ENCODE peak calls at places on chromosomes 3 and 15, in eight cellular contexts. V is left cardiac atrium; I is HTR-8/SVneo; C is endodermal cell; G is NAMALWA; U is choroid plexus epithelial cell; L is stimulated activated naive CD8-positive, alpha-beta T cell treated with anti-CD3 and anti-CD28 coated beads, Interleukin-15, amount 100 ng/mL, for 72 hours; F is activated T-cell treated with anti-CD3 and anti-CD28 coated beads, Interleukin-2, amount 50 U/mL, for 1 hour. S is an unnamed sample.

GRCh38 chr3:139629033-139629432 is 48.7 kb downstream of the NMNAT3 start:
- DNase-seq in C (peak; percentile 79), I (peak; percentile 15), U (peak; percentile 21), V (no peak), F (no peak), L (peak; percentile 34), G (peak; percentile 61), S (peak; percentile 34)

GRCh38 chr15:70802629-70803028 is 39.3 kb upstream of the UACA start:
- DNase-seq in G (no peak), F (no peak), U (peak; percentile 27), V (no peak), L (no peak), I (no peak), C (no peak), S (no peak)

GRCh38 chr3:32593903-32594525 is 23.4 kb upstream of the DYNC1LI1 start:
- DNase-seq in F (no peak), G (no peak), U (peak; percentile 56), V (no peak), L (no peak), C (no peak), I (no peak), S (no peak)

GRCh38 chr3:152621967-152622812 is 212.7 kb upstream of the P2RY1 start:
- DNase-seq in L (no peak), F (no peak), V (no peak), G (no peak), C (no peak), I (no peak), U (no peak), S (no peak)

GRCh38 chr3:119790369-119790768 is 8.5 kb downstream of the NR1I2 start:
- DNase-seq in G (no peak), C (no peak), F (no peak), L (no peak), V (no peak), U (no peak), I (no peak), S (no peak)

GRCh38 chr15:90531147-90531546 is 1.4 kb downstream of the CRTC3 start:
- DNase-seq in V (no peak), G (no peak), I (no peak), U (no peak), C (peak; percentile 19), F (no peak), L (no peak), S (peak; percentile 13)

GRCh38 chr3:179750720-179751328 is 98.0 kb downstream of the USP13 start:
- DNase-seq in I (no peak), V (no peak), C (no peak), F (no peak), U (peak; percentile 60), G (peak; percentile 61), L (no peak), S (peak; percentile 40)

GRCh38 chr3:125014570-125015179 is 41.1 kb downstream of the HEG1 start:
- DNase-seq in G (no peak), U (no peak), F (no peak), C (no peak), L (no peak), V (no peak), I (no peak), S (no peak)

GRCh38 chr15:85443593-85444328 is 63.4 kb downstream of the AKAP13 start:
- DNase-seq in L (peak; percentile 58), V (no peak), I (peak; percentile 21), U (peak; percentile 70), G (peak; percentile 79), F (no peak), C (peak; percentile 44), S (peak; percentile 9)

GRCh38 chr3:73028803-73029202 is 32.2 kb downstream of the PPP4R2 start:
- DNase-seq in G (no peak), I (no peak), V (no peak), U (no peak), F (no peak), L (no peak), C (no peak), S (no peak)

GRCh38 chr3:10551821-10552630 is 46.6 kb upstream of the ATP2B2 start:
- DNase-seq in F (peak; percentile 75), L (peak; percentile 84), U (no peak), V (peak; percentile 52), C (peak; percentile 51), I (peak; percentile 77), G (no peak), S (peak; percentile 86)

GRCh38 chr3:12461097-12461649 is 23.1 kb upstream of the TSEN2 start:
- DNase-seq in U (no peak), V (no peak), G (no peak), L (no peak), F (no peak), C (no peak), I (no peak), S (no peak)

GRCh38 chr3:190671658-190672057 is 157.8 kb downstream of the IL1RAP start:
- DNase-seq in G (no peak), C (no peak), I (peak; percentile 7), V (no peak), L (no peak), F (no peak), U (peak; percentile 45), S (no peak)

GRCh38 chr3:124486324-124486723 is 243.9 kb upstream of the UMPS start:
- DNase-seq in L (no peak), F (no peak), G (no peak), V (no peak), U (peak; percentile 2), I (no peak), C (no peak), S (no peak)

GRCh38 chr15:96343529-96344072 is 13.1 kb downstream of the NR2F2 start:
- DNase-seq in I (no peak), F (no peak), V (no peak), U (peak; percentile 56), C (peak; percentile 76), L (no peak), G (no peak), S (no peak)

GRCh38 chr3:115999598-115999997 is 376.3 kb downstream of the GAP43 start:
- DNase-seq in V (no peak), L (no peak), C (peak; percentile 79), U (peak; percentile 45), G (no peak), I (no peak), F (no peak), S (no peak)

GRCh38 chr15:65991721-65992472 is 122.6 kb downstream of the RAB11A start:
- DNase-seq in U (no peak), G (no peak), L (no peak), I (no peak), C (no peak), V (no peak), F (no peak), S (no peak)

GRCh38 chr15:41778503-41778902 is 4.2 kb downstream of the MAPKBP1 start:
- DNase-seq in G (no peak), U (no peak), L (no peak), C (no peak), I (no peak), F (no peak), V (no peak), S (no peak)

GRCh38 chr3:61649381-61650170 is 88.2 kb downstream of the PTPRG start:
- DNase-seq in V (no peak), I (no peak), F (no peak), U (no peak), C (no peak), L (no peak), G (no peak), S (no peak)

GRCh38 chr3:15510493-15510892 is 11.0 kb downstream of the COLQ start:
- DNase-seq in G (no peak), L (no peak), C (no peak), U (no peak), F (no peak), I (no peak), V (no peak), S (no peak)

GRCh38 chr15:31275331-31276262 is 51.0 kb upstream of the KLF13 start:
- DNase-seq in U (no peak), L (peak; percentile 3), F (no peak), V (no peak), G (no peak), C (no peak), I (no peak), S (no peak)

GRCh38 chr15:51878446-51879386 is 49.3 kb downstream of the TMOD3 start:
- DNase-seq in L (no peak), V (no peak), I (no peak), F (no peak), U (peak; percentile 93), G (no peak), C (no peak), S (peak; percentile 84)

GRCh38 chr15:48643776-48644497 is 1.6 kb downstream of the FBN1 start:
- DNase-seq in U (no peak), C (no peak), I (no peak), L (no peak), G (no peak), F (no peak), V (no peak), S (peak; percentile 44)

GRCh38 chr3:126129408-126129891 is 45.5 kb upstream of the SLC41A3 start:
- DNase-seq in L (no peak), F (peak; percentile 14), C (peak; percentile 38), V (peak; percentile 55), G (no peak), I (no peak), U (peak; percentile 16), S (no peak)

GRCh38 chr15:90421527-90421926 is 33.5 kb downstream of the IQGAP1 start:
- DNase-seq in F (no peak), C (no peak), V (no peak), I (no peak), U (peak; percentile 44), L (no peak), G (no peak), S (no peak)

GRCh38 chr3:195755391-195755790 is 34.6 kb downstream of the MUC20 start:
- DNase-seq in C (no peak), G (no peak), U (peak; percentile 48), F (no peak), I (no peak), L (no peak), V (no peak), S (no peak)

GRCh38 chr3:178475062-178475461 is 61.2 kb upstream of the KCNMB2 start:
- DNase-seq in C (no peak), V (no peak), U (no peak), I (no peak), G (no peak), F (no peak), L (no peak), S (peak; percentile 8)

GRCh38 chr3:171569571-171570132 is 109.4 kb upstream of the TNIK start:
- DNase-seq in F (no peak), V (no peak), G (peak; percentile 28), U (no peak), I (no peak), L (no peak), C (no peak), S (peak; percentile 9)

GRCh38 chr3:139173372-139174108 is 128.8 kb upstream of the PRR23C start:
- DNase-seq in L (no peak), V (no peak), G (no peak), I (no peak), U (peak; percentile 45), F (no peak), C (no peak), S (peak; percentile 48)

GRCh38 chr3:62727576-62727975 is 147.6 kb downstream of the CADPS start:
- DNase-seq in F (no peak), I (no peak), L (no peak), C (no peak), V (no peak), G (no peak), U (peak; percentile 2), S (no peak)

GRCh38 chr3:192917258-192917507 is 473 bp downstream of the MB21D2 start:
- DNase-seq in G (no peak), I (no peak), L (peak; percentile 28), C (no peak), V (no peak), F (no peak), U (no peak), S (no peak)

GRCh38 chr3:3798641-3799113 is 554 bp upstream of the LRRN1 start:
- DNase-seq in F (peak; percentile 43), L (peak; percentile 73), C (peak; percentile 83), I (no peak), G (no peak), U (no peak), V (no peak), S (no peak)

GRCh38 chr15:100206643-100207042 is 135.1 kb downstream of the ADAMTS17 start:
- DNase-seq in F (no peak), U (no peak), L (no peak), C (no peak), G (no peak), I (no peak), V (no peak), S (no peak)

S was measured in OCI-M1.